ENCODE peak calls at places on chromosome X, in eight cellular contexts. R is HepG2; V is psoas muscle; D is fibroblast of pulmonary artery; E is CD8-positive, alpha-beta T cell; T is fibroblast of the aortic adventitia; X is SJCRH30; N is ovary. W is an unnamed sample.

GRCh38 chrX:132591719-132592275 is 103.0 kb upstream of the MBNL3 start:
- DNase-seq in N (no peak), X (no peak), E (no peak), D (no peak), T (no peak), R (no peak), V (no peak), W (no peak)

GRCh38 chrX:132737743-132738142 is 220.7 kb downstream of the HS6ST2 start:
- DNase-seq in R (no peak), X (no peak), V (no peak), E (peak), T (no peak), D (no peak), N (no peak), W (no peak)

GRCh38 chrX:106932960-106933537 is 12.8 kb downstream of the CLDN2 start:
- DNase-seq in T (peak), D (peak), E (no peak), X (no peak), R (no peak), N (no peak), V (no peak), W (peak)

GRCh38 chrX:39894626-39895025 is 203.1 kb downstream of the BCOR start:
- DNase-seq in R (no peak), E (no peak), V (no peak), X (peak), N (no peak), D (no peak), T (no peak), W (no peak)

GRCh38 chrX:34332336-34332735 is 200.2 kb upstream of the FAM47A start:
- DNase-seq in N (no peak), E (no peak), X (peak), D (peak), V (no peak), T (no peak), R (no peak), W (peak)

GRCh38 chrX:155027509-155028066 is 944 bp downstream of the FUNDC2 start:
- DNase-seq in X (peak), N (no peak), D (peak), T (peak), R (peak), E (no peak), V (no peak), W (no peak)

GRCh38 chrX:118420462-118420861 is 74.6 kb downstream of the WDR44 start:
- DNase-seq in E (no peak), V (no peak), R (no peak), T (peak), D (peak), N (no peak), X (peak), W (no peak)

GRCh38 chrX:21840199-21840557 is 761 bp downstream of the MBTPS2 start:
- DNase-seq in X (no peak), E (no peak), N (no peak), T (peak), D (no peak), R (no peak), V (no peak), W (no peak)

GRCh38 chrX:12979630-12980015 is 4.7 kb downstream of the TMSB4X start:
- DNase-seq in N (no peak), D (no peak), X (no peak), T (no peak), R (no peak), V (no peak), E (no peak), W (no peak)

GRCh38 chrX:46648660-46649059 is 75.1 kb downstream of the CHST7 start:
- DNase-seq in D (no peak), X (no peak), E (no peak), V (no peak), R (no peak), N (no peak), T (no peak), W (no peak)

DNA sequence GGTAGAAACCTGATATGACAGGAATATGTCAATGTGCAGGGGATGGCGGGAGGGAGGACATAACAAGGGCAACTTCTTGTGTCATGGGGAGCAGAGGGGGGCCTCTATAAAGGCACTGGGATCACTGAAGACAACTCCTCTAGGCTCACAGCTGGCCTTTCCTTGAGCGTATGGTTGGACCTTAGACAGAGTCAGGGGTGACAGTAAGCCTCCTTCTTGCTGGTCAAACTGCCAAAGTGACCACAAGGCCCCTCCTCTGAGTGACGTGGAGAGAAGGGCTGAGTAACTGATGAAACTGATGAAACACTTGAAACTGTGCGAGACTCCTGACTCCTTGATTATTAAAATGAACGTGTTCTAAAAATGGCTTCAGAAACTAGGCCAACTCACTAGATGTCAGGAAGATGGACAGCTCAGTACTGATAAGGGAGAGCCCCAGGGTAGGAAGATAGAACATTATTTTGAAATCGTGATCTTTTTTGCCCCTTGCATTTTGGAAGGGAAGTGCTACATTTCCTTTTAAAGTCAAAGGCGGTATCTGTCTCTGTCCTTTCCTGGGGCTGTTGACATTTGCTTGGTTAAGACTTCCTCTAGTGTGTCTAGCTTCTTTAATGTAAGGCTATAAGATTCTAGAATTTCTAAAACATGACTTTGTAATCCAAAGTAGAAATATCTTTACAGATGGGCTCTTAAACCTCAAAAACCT is 1.6 kb downstream of the RAB33A start:
- DNase-seq in T (peak), N (no peak), V (peak), E (no peak), X (peak), R (no peak), D (peak), W (no peak)
- H3K4me3 ChIP-seq in T (peak), N (no peak), V (no peak), E (peak), X (no peak), R (no peak), D (no peak), W (no peak)

DNA sequence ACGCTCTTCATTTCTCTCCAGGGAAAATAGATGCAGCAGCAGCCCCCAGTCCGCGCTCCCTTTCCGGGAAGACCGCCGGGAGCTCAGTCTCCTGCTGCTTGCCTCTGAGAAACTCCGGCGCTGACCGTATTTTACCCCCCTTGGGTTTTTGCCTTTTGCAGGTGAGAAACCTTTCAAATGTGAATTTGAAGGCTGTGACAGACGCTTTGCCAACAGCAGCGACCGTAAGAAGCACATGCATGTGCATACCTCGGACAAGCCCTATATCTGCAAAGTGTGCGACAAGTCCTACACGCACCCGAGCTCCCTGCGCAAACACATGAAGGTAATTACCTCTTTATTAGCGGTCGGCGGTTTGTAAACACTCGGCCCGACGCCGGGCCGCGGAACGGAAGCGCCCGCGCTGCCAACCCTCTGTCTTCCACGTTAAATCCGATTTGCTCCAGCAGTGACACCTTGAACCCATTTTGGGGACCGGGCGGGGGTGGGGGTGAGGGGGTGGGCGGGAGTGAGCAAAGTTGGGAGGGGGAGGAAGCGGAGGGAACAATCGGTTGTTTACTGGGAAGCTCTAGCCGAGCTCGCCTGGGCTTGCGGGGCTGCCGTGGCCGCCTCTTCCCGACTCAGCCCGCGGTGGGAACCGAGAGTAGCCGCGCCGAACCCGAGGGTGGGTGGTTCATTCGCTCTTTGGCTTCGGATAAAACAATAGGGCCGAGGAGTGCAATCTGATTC is 3.0 kb downstream of the ZIC3 start:
- DNase-seq in D (no peak), X (no peak), R (no peak), N (no peak), V (no peak), E (no peak), T (no peak), W (no peak)
- H3K4me3 ChIP-seq in D (no peak), X (no peak), R (no peak), N (no peak), V (no peak), E (no peak), T (no peak), W (no peak)

GRCh38 chrX:24215282-24215681 is 65.8 kb downstream of the ZFX start:
- DNase-seq in T (peak), N (no peak), X (no peak), V (no peak), E (no peak), D (no peak), R (no peak), W (no peak)

GRCh38 chrX:24219320-24219719 is 69.8 kb downstream of the ZFX start:
- DNase-seq in R (no peak), N (no peak), D (no peak), X (no peak), V (no peak), T (no peak), E (no peak), W (no peak)

GRCh38 chrX:24216037-24216436 is 66.5 kb downstream of the ZFX start:
- DNase-seq in D (no peak), X (no peak), V (no peak), N (no peak), R (no peak), E (no peak), T (no peak), W (no peak)

GRCh38 chrX:24214568-24214967 is 65.0 kb downstream of the ZFX start:
- DNase-seq in D (no peak), E (no peak), R (no peak), X (no peak), N (no peak), V (no peak), T (no peak), W (no peak)

DNA sequence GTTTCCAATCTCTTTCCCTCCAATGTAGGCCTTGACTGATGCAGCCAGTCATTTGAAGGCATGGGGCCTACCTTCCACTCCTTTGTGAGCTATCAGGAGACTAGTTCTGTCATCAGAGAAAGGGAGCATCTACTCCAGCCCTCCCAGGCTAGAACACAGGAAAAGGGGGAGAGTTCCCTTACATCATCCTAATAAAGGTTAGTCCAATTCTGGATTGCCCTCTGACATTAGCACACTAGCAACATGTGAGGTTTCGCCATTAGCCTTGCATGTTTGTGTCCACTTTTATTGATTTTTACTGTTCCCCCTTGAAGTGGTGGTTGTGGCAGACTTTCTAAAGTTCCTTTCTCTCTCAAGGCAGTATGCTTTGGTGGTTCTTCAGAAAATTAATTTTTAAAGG is 67.3 kb downstream of the ZFX start:
- DNase-seq in E (no peak), X (no peak), T (no peak), R (peak), V (no peak), N (no peak), D (no peak), W (no peak)
- H3K4me3 ChIP-seq in E (no peak), X (no peak), T (no peak), R (no peak), V (no peak), N (no peak), D (no peak), W (no peak)

GRCh38 chrX:72181178-72182125 is at the start of gene PIN4:
- DNase-seq in E (peak), X (peak), T (peak), N (peak), R (peak), V (peak), D (peak), W (peak)

GRCh38 chrX:72182924-72183323 is 1.4 kb downstream of the PIN4 start:
- DNase-seq in R (no peak), V (no peak), D (no peak), T (no peak), N (no peak), E (no peak), X (no peak), W (no peak)

DNA sequence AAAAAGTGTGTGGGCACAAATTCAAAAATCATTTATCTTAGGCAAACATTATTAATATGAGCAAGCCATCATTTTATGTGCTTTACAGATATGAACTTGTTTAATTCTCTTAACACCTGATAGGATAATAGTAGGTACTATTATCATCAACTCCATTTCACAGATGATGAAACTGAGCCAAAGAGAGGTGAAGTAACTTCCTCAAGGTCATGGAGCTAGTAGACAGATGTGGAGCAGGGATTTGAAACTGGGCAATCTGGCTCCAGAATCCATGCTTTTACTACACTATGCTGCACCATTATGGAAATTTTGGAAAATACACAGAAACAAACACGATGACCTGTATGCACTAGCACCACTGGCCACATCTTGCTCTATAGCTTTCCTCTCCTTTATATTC is 1.0 kb upstream of the PIN4 start:
- DNase-seq in T (no peak), V (no peak), D (no peak), R (no peak), E (no peak), X (peak), N (no peak), W (no peak)
- H3K4me3 ChIP-seq in T (no peak), V (peak), D (peak), R (no peak), E (peak), X (peak), N (no peak), W (peak)

GRCh38 chrX:19625612-19626011 is 110.3 kb upstream of the MAP3K15 start:
- DNase-seq in V (no peak), N (no peak), R (no peak), E (peak), D (no peak), X (no peak), T (no peak), W (no peak)

GRCh38 chrX:19626230-19626629 is 110.9 kb upstream of the MAP3K15 start:
- DNase-seq in V (no peak), D (no peak), E (no peak), X (no peak), R (no peak), N (no peak), T (no peak), W (no peak)

GRCh38 chrX:19627533-19627932 is 112.2 kb upstream of the MAP3K15 start:
- DNase-seq in E (no peak), R (no peak), N (no peak), D (no peak), X (no peak), V (no peak), T (peak), W (no peak)

GRCh38 chrX:19628006-19628575 is 112.8 kb upstream of the MAP3K15 start:
- DNase-seq in V (no peak), T (peak), X (no peak), N (no peak), R (no peak), D (no peak), E (no peak), W (no peak)

DNA sequence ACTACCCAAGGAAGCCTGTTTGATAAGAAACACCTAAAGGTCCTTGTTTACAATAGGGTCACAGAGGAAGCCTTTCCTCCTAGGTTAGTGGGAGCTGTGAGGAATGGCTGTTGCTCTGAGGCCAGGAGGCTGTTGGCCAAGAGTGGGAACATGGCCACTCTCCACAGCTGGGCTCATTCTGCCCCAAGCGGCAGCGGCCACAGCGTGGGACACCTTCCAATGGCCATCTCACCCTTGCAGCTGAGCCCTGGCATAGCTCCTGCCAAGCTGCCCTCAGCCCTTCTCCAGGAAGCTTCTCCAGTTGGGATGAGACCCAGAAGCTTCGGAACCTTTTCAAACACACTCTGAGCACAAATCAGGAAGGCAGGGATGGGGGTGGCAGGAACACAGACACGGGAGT is 111.8 kb upstream of the MAP3K15 start:
- DNase-seq in E (no peak), X (no peak), N (no peak), D (no peak), T (peak), R (no peak), V (peak), W (no peak)
- H3K4me3 ChIP-seq in E (no peak), X (no peak), N (no peak), D (no peak), T (no peak), R (no peak), V (no peak), W (no peak)

GRCh38 chrX:103376118-103376978 is at the start of gene BEX3:
- DNase-seq in E (no peak), X (peak), V (peak), D (peak), T (peak), N (peak), R (peak), W (peak)

GRCh38 chrX:103372886-103373285 is 3.5 kb upstream of the BEX3 start:
- DNase-seq in E (no peak), X (no peak), D (no peak), R (no peak), T (no peak), N (no peak), V (no peak), W (no peak)

GRCh38 chrX:103378990-103379389 is 2.7 kb downstream of the BEX3 start:
- DNase-seq in D (no peak), X (no peak), E (no peak), N (no peak), V (no peak), T (no peak), R (no peak), W (no peak)

GRCh38 chrX:103373581-103373980 is 2.8 kb upstream of the BEX3 start:
- DNase-seq in T (no peak), X (no peak), V (no peak), N (no peak), R (no peak), D (no peak), E (no peak), W (no peak)

GRCh38 chrX:103376979-103377324 is 614 bp downstream of the BEX3 start:
- DNase-seq in N (peak), R (no peak), E (no peak), D (peak), T (peak), V (no peak), X (peak), W (peak)
- H3K4me3 ChIP-seq in N (peak), R (peak), E (peak), D (peak), T (peak), V (peak), X (peak), W (peak)

DNA sequence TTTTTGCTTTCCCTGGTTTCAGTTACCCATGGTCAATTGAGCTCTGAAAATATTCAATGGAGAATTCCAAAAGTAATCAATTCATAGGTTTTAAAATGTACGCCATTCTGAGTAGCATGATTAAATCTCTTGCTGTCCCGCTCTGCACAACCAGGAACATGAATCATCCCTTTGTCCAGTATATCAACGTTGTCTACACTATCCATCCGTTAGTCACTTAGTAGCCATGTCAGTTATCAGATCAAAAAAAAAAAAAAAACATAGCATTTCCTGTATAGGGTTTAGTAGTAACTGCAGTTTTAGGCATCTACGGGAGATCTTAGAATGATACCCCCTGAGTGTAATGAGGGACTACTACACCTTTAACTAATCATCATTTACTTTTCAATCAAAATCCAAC is 15.1 kb downstream of the LAMP2 start:
- DNase-seq in X (no peak), R (no peak), T (peak), D (peak), E (no peak), V (no peak), N (no peak), W (no peak)
- H3K4me3 ChIP-seq in X (no peak), R (no peak), T (no peak), D (no peak), E (no peak), V (no peak), N (no peak), W (no peak)

GRCh38 chrX:111649641-111650040 is 31.3 kb upstream of the ALG13 start:
- DNase-seq in T (no peak), V (no peak), R (no peak), X (no peak), N (no peak), D (no peak), E (no peak), W (no peak)
- H3K4me3 ChIP-seq in T (no peak), V (no peak), R (no peak), X (no peak), N (no peak), D (no peak), E (no peak), W (no peak)

DNA sequence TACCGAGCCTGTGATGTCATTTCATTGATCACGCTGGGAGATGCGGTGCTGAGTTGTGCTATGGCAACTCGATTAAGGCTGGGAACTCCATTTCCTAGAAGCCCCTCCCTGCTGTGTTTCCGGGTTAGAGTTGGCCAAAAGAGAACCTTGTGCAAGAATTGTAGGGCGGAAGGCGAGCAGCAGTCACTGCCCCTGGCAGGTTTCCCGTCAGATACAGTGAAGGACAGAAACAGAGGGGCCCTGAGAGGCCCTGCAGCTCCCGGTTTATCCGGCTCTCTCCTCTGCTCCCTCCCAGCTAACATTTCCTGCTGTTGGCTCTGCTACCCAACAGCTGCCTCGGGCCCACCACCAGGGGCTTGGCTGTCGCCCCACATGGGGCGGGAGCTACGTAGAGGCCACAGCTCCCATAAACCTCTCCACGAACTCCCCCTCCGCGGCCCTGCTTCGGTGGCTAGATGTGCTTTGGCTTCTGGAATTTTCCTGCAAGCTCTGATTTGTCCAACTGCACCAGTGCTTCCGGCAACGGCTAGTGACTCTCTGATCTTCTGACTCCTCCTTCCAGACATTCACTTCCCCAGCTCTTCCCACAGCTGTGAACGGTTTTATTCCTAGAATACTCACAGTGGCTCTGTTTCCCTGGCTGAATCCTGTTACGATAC is 74.9 kb upstream of the USP9X start:
- DNase-seq in X (peak), V (peak), E (peak), N (peak), R (peak), T (peak), D (peak), W (no peak)
- H3K4me3 ChIP-seq in X (peak), V (peak), E (peak), N (peak), R (peak), T (peak), D (peak), W (no peak)

GRCh38 chrX:14125451-14125850 is 95.8 kb upstream of the GEMIN8 start:
- DNase-seq in X (peak), E (no peak), D (no peak), V (no peak), N (no peak), T (no peak), R (no peak), W (peak)

GRCh38 chrX:14124562-14124961 is 94.9 kb upstream of the GEMIN8 start:
- DNase-seq in N (no peak), D (no peak), T (no peak), X (no peak), E (no peak), R (no peak), V (no peak), W (no peak)
- H3K4me3 ChIP-seq in N (no peak), D (no peak), T (no peak), X (no peak), E (no peak), R (no peak), V (no peak), W (no peak)

W was measured in Caco-2.